ENCODE peak calls at places on chromosome 22, in eight cellular contexts. One of them, this sample, is unnamed.

GRCh38 chr22:19473578-19473977 is 5.4 kb downstream of the UFD1 start:
- DNase-seq in HCEC 1CT: peak
- DNase-seq in epithelial cell of esophagus: no peak
- DNase-seq in stimulated activated CD4-positive, alpha-beta T cell treated with anti-CD3 and anti-CD28 coated beads, Interleukin-4, amount 100 ng/mL, for 4 hours: no peak
- DNase-seq in activated T-cell treated with anti-CD3 and anti-CD28 coated beads for 48 hours: no peak
- DNase-seq in endothelial cell: no peak
- DNase-seq in fibroblast of lung: no peak
- DNase-seq in activated CD4-positive, alpha-beta T cell treated with anti-CD3 and anti-CD28 coated beads, Interleukin-2, amount 50 U/mL, for 48 hours: no peak
- DNase-seq in this sample: no peak

GRCh38 chr22:44526431-44527115 is 28.5 kb upstream of the RTL6 start:
- DNase-seq in endothelial cell: no peak
- DNase-seq in activated T-cell treated with anti-CD3 and anti-CD28 coated beads for 48 hours: no peak
- DNase-seq in activated CD4-positive, alpha-beta T cell treated with anti-CD3 and anti-CD28 coated beads, Interleukin-2, amount 50 U/mL, for 48 hours: no peak
- DNase-seq in fibroblast of lung: no peak
- DNase-seq in stimulated activated CD4-positive, alpha-beta T cell treated with anti-CD3 and anti-CD28 coated beads, Interleukin-4, amount 100 ng/mL, for 4 hours: no peak
- DNase-seq in epithelial cell of esophagus: no peak
- DNase-seq in HCEC 1CT: no peak
- DNase-seq in this sample: no peak

GRCh38 chr22:39649500-39650089 is 79.0 kb downstream of the CACNA1I start:
- DNase-seq in activated CD4-positive, alpha-beta T cell treated with anti-CD3 and anti-CD28 coated beads, Interleukin-2, amount 50 U/mL, for 48 hours: no peak
- DNase-seq in fibroblast of lung: no peak
- DNase-seq in epithelial cell of esophagus: no peak
- DNase-seq in endothelial cell: no peak
- DNase-seq in stimulated activated CD4-positive, alpha-beta T cell treated with anti-CD3 and anti-CD28 coated beads, Interleukin-4, amount 100 ng/mL, for 4 hours: no peak
- DNase-seq in activated T-cell treated with anti-CD3 and anti-CD28 coated beads for 48 hours: no peak
- DNase-seq in HCEC 1CT: no peak
- DNase-seq in this sample: no peak

GRCh38 chr22:27842236-27842993 is 40.9 kb upstream of the MN1 start:
- DNase-seq in epithelial cell of esophagus: no peak
- DNase-seq in HCEC 1CT: no peak
- DNase-seq in fibroblast of lung: no peak
- DNase-seq in endothelial cell: no peak
- DNase-seq in stimulated activated CD4-positive, alpha-beta T cell treated with anti-CD3 and anti-CD28 coated beads, Interleukin-4, amount 100 ng/mL, for 4 hours: no peak
- DNase-seq in activated CD4-positive, alpha-beta T cell treated with anti-CD3 and anti-CD28 coated beads, Interleukin-2, amount 50 U/mL, for 48 hours: no peak
- DNase-seq in activated T-cell treated with anti-CD3 and anti-CD28 coated beads for 48 hours: no peak
- DNase-seq in this sample: no peak

GRCh38 chr22:36406139-36406538 is 18.4 kb upstream of the MYH9 start:
- DNase-seq in activated CD4-positive, alpha-beta T cell treated with anti-CD3 and anti-CD28 coated beads, Interleukin-2, amount 50 U/mL, for 48 hours: no peak
- DNase-seq in fibroblast of lung: no peak
- DNase-seq in activated T-cell treated with anti-CD3 and anti-CD28 coated beads for 48 hours: no peak
- DNase-seq in endothelial cell: no peak
- DNase-seq in stimulated activated CD4-positive, alpha-beta T cell treated with anti-CD3 and anti-CD28 coated beads, Interleukin-4, amount 100 ng/mL, for 4 hours: no peak
- DNase-seq in HCEC 1CT: no peak
- DNase-seq in epithelial cell of esophagus: no peak
- DNase-seq in this sample: no peak

GRCh38 chr22:39185601-39186012 is 33.1 kb upstream of the CBX7 start:
- DNase-seq in HCEC 1CT: no peak
- DNase-seq in stimulated activated CD4-positive, alpha-beta T cell treated with anti-CD3 and anti-CD28 coated beads, Interleukin-4, amount 100 ng/mL, for 4 hours: no peak
- DNase-seq in fibroblast of lung: peak
- DNase-seq in activated CD4-positive, alpha-beta T cell treated with anti-CD3 and anti-CD28 coated beads, Interleukin-2, amount 50 U/mL, for 48 hours: no peak
- DNase-seq in activated T-cell treated with anti-CD3 and anti-CD28 coated beads for 48 hours: no peak
- DNase-seq in epithelial cell of esophagus: no peak
- DNase-seq in endothelial cell: no peak
- DNase-seq in this sample: no peak

GRCh38 chr22:50622723-50623327 is 5.1 kb downstream of the ARSA start:
- DNase-seq in activated CD4-positive, alpha-beta T cell treated with anti-CD3 and anti-CD28 coated beads, Interleukin-2, amount 50 U/mL, for 48 hours: no peak
- DNase-seq in fibroblast of lung: no peak
- DNase-seq in HCEC 1CT: no peak
- DNase-seq in stimulated activated CD4-positive, alpha-beta T cell treated with anti-CD3 and anti-CD28 coated beads, Interleukin-4, amount 100 ng/mL, for 4 hours: no peak
- DNase-seq in epithelial cell of esophagus: peak
- DNase-seq in activated T-cell treated with anti-CD3 and anti-CD28 coated beads for 48 hours: no peak
- DNase-seq in endothelial cell: no peak
- DNase-seq in this sample: peak

GRCh38 chr22:50361222-50361621 is 18.1 kb downstream of the PPP6R2 start:
- DNase-seq in HCEC 1CT: no peak
- DNase-seq in stimulated activated CD4-positive, alpha-beta T cell treated with anti-CD3 and anti-CD28 coated beads, Interleukin-4, amount 100 ng/mL, for 4 hours: no peak
- DNase-seq in epithelial cell of esophagus: no peak
- DNase-seq in fibroblast of lung: no peak
- DNase-seq in activated T-cell treated with anti-CD3 and anti-CD28 coated beads for 48 hours: no peak
- DNase-seq in endothelial cell: no peak
- DNase-seq in activated CD4-positive, alpha-beta T cell treated with anti-CD3 and anti-CD28 coated beads, Interleukin-2, amount 50 U/mL, for 48 hours: no peak
- DNase-seq in this sample: no peak

GRCh38 chr22:43996170-43996980 is 27.7 kb upstream of the PARVB start:
- DNase-seq in HCEC 1CT: no peak
- DNase-seq in fibroblast of lung: no peak
- DNase-seq in endothelial cell: peak
- DNase-seq in activated T-cell treated with anti-CD3 and anti-CD28 coated beads for 48 hours: peak
- DNase-seq in epithelial cell of esophagus: no peak
- DNase-seq in stimulated activated CD4-positive, alpha-beta T cell treated with anti-CD3 and anti-CD28 coated beads, Interleukin-4, amount 100 ng/mL, for 4 hours: peak
- DNase-seq in activated CD4-positive, alpha-beta T cell treated with anti-CD3 and anti-CD28 coated beads, Interleukin-2, amount 50 U/mL, for 48 hours: peak
- DNase-seq in this sample: no peak

GRCh38 chr22:27314276-27314807 is 487.2 kb downstream of the MN1 start:
- DNase-seq in epithelial cell of esophagus: no peak
- DNase-seq in endothelial cell: no peak
- DNase-seq in HCEC 1CT: no peak
- DNase-seq in stimulated activated CD4-positive, alpha-beta T cell treated with anti-CD3 and anti-CD28 coated beads, Interleukin-4, amount 100 ng/mL, for 4 hours: no peak
- DNase-seq in activated CD4-positive, alpha-beta T cell treated with anti-CD3 and anti-CD28 coated beads, Interleukin-2, amount 50 U/mL, for 48 hours: no peak
- DNase-seq in fibroblast of lung: no peak
- DNase-seq in activated T-cell treated with anti-CD3 and anti-CD28 coated beads for 48 hours: no peak
- DNase-seq in this sample: no peak

GRCh38 chr22:19811811-19812771 is 42.6 kb downstream of the GNB1L start:
- DNase-seq in fibroblast of lung: no peak
- DNase-seq in HCEC 1CT: no peak
- DNase-seq in stimulated activated CD4-positive, alpha-beta T cell treated with anti-CD3 and anti-CD28 coated beads, Interleukin-4, amount 100 ng/mL, for 4 hours: no peak
- DNase-seq in activated CD4-positive, alpha-beta T cell treated with anti-CD3 and anti-CD28 coated beads, Interleukin-2, amount 50 U/mL, for 48 hours: no peak
- DNase-seq in endothelial cell: peak
- DNase-seq in activated T-cell treated with anti-CD3 and anti-CD28 coated beads for 48 hours: no peak
- DNase-seq in epithelial cell of esophagus: peak
- DNase-seq in this sample: no peak

GRCh38 chr22:21643533-21644357 is 1.6 kb downstream of the SDF2L1 start:
- DNase-seq in fibroblast of lung: no peak
- DNase-seq in stimulated activated CD4-positive, alpha-beta T cell treated with anti-CD3 and anti-CD28 coated beads, Interleukin-4, amount 100 ng/mL, for 4 hours: no peak
- DNase-seq in epithelial cell of esophagus: no peak
- DNase-seq in activated T-cell treated with anti-CD3 and anti-CD28 coated beads for 48 hours: no peak
- DNase-seq in activated CD4-positive, alpha-beta T cell treated with anti-CD3 and anti-CD28 coated beads, Interleukin-2, amount 50 U/mL, for 48 hours: no peak
- DNase-seq in HCEC 1CT: no peak
- DNase-seq in endothelial cell: no peak
- DNase-seq in this sample: no peak

GRCh38 chr22:23243006-23243573 is 62.8 kb downstream of the BCR start:
- DNase-seq in activated T-cell treated with anti-CD3 and anti-CD28 coated beads for 48 hours: peak
- DNase-seq in fibroblast of lung: no peak
- DNase-seq in endothelial cell: no peak
- DNase-seq in stimulated activated CD4-positive, alpha-beta T cell treated with anti-CD3 and anti-CD28 coated beads, Interleukin-4, amount 100 ng/mL, for 4 hours: peak
- DNase-seq in epithelial cell of esophagus: no peak
- DNase-seq in HCEC 1CT: no peak
- DNase-seq in activated CD4-positive, alpha-beta T cell treated with anti-CD3 and anti-CD28 coated beads, Interleukin-2, amount 50 U/mL, for 48 hours: peak
- DNase-seq in this sample: no peak

GRCh38 chr22:37610480-37611148 is 2.0 kb downstream of the GGA1 start:
- DNase-seq in activated T-cell treated with anti-CD3 and anti-CD28 coated beads for 48 hours: no peak
- DNase-seq in fibroblast of lung: no peak
- DNase-seq in epithelial cell of esophagus: peak
- DNase-seq in endothelial cell: no peak
- DNase-seq in stimulated activated CD4-positive, alpha-beta T cell treated with anti-CD3 and anti-CD28 coated beads, Interleukin-4, amount 100 ng/mL, for 4 hours: no peak
- DNase-seq in HCEC 1CT: no peak
- DNase-seq in activated CD4-positive, alpha-beta T cell treated with anti-CD3 and anti-CD28 coated beads, Interleukin-2, amount 50 U/mL, for 48 hours: no peak
- DNase-seq in this sample: no peak

GRCh38 chr22:26922804-26923203 is 265.4 kb downstream of the MIAT start:
- DNase-seq in HCEC 1CT: no peak
- DNase-seq in endothelial cell: peak
- DNase-seq in fibroblast of lung: no peak
- DNase-seq in epithelial cell of esophagus: peak
- DNase-seq in activated CD4-positive, alpha-beta T cell treated with anti-CD3 and anti-CD28 coated beads, Interleukin-2, amount 50 U/mL, for 48 hours: peak
- DNase-seq in activated T-cell treated with anti-CD3 and anti-CD28 coated beads for 48 hours: no peak
- DNase-seq in stimulated activated CD4-positive, alpha-beta T cell treated with anti-CD3 and anti-CD28 coated beads, Interleukin-4, amount 100 ng/mL, for 4 hours: no peak
- DNase-seq in this sample: no peak

GRCh38 chr22:36673821-36674220 is 29.7 kb downstream of the CACNG2 start:
- DNase-seq in epithelial cell of esophagus: peak
- DNase-seq in stimulated activated CD4-positive, alpha-beta T cell treated with anti-CD3 and anti-CD28 coated beads, Interleukin-4, amount 100 ng/mL, for 4 hours: no peak
- DNase-seq in fibroblast of lung: no peak
- DNase-seq in activated CD4-positive, alpha-beta T cell treated with anti-CD3 and anti-CD28 coated beads, Interleukin-2, amount 50 U/mL, for 48 hours: no peak
- DNase-seq in activated T-cell treated with anti-CD3 and anti-CD28 coated beads for 48 hours: no peak
- DNase-seq in HCEC 1CT: no peak
- DNase-seq in endothelial cell: no peak
- DNase-seq in this sample: peak

GRCh38 chr22:23576681-23577080 is 3.4 kb downstream of the IGLL1 start:
- DNase-seq in HCEC 1CT: no peak
- DNase-seq in activated CD4-positive, alpha-beta T cell treated with anti-CD3 and anti-CD28 coated beads, Interleukin-2, amount 50 U/mL, for 48 hours: no peak
- DNase-seq in fibroblast of lung: no peak
- DNase-seq in activated T-cell treated with anti-CD3 and anti-CD28 coated beads for 48 hours: no peak
- DNase-seq in stimulated activated CD4-positive, alpha-beta T cell treated with anti-CD3 and anti-CD28 coated beads, Interleukin-4, amount 100 ng/mL, for 4 hours: no peak
- DNase-seq in endothelial cell: no peak
- DNase-seq in epithelial cell of esophagus: no peak
- DNase-seq in this sample: no peak

GRCh38 chr22:48180631-48181030 is 1418.2 kb downstream of the TBC1D22A start:
- DNase-seq in fibroblast of lung: no peak
- DNase-seq in activated T-cell treated with anti-CD3 and anti-CD28 coated beads for 48 hours: no peak
- DNase-seq in stimulated activated CD4-positive, alpha-beta T cell treated with anti-CD3 and anti-CD28 coated beads, Interleukin-4, amount 100 ng/mL, for 4 hours: no peak
- DNase-seq in epithelial cell of esophagus: no peak
- DNase-seq in endothelial cell: no peak
- DNase-seq in activated CD4-positive, alpha-beta T cell treated with anti-CD3 and anti-CD28 coated beads, Interleukin-2, amount 50 U/mL, for 48 hours: no peak
- DNase-seq in HCEC 1CT: no peak
- DNase-seq in this sample: no peak

GRCh38 chr22:35368386-35368785 is 12.5 kb upstream of the HMOX1 start:
- DNase-seq in activated CD4-positive, alpha-beta T cell treated with anti-CD3 and anti-CD28 coated beads, Interleukin-2, amount 50 U/mL, for 48 hours: no peak
- DNase-seq in fibroblast of lung: no peak
- DNase-seq in activated T-cell treated with anti-CD3 and anti-CD28 coated beads for 48 hours: no peak
- DNase-seq in HCEC 1CT: no peak
- DNase-seq in stimulated activated CD4-positive, alpha-beta T cell treated with anti-CD3 and anti-CD28 coated beads, Interleukin-4, amount 100 ng/mL, for 4 hours: no peak
- DNase-seq in epithelial cell of esophagus: no peak
- DNase-seq in endothelial cell: no peak
- DNase-seq in this sample: no peak

GRCh38 chr22:43658823-43659222 is 153.3 kb downstream of the EFCAB6 start:
- DNase-seq in stimulated activated CD4-positive, alpha-beta T cell treated with anti-CD3 and anti-CD28 coated beads, Interleukin-4, amount 100 ng/mL, for 4 hours: no peak
- DNase-seq in epithelial cell of esophagus: no peak
- DNase-seq in activated T-cell treated with anti-CD3 and anti-CD28 coated beads for 48 hours: no peak
- DNase-seq in fibroblast of lung: no peak
- DNase-seq in HCEC 1CT: no peak
- DNase-seq in endothelial cell: no peak
- DNase-seq in activated CD4-positive, alpha-beta T cell treated with anti-CD3 and anti-CD28 coated beads, Interleukin-2, amount 50 U/mL, for 48 hours: no peak
- DNase-seq in this sample: no peak

GRCh38 chr22:46355369-46355995 is 20.0 kb downstream of the TRMU start:
- DNase-seq in HCEC 1CT: no peak
- DNase-seq in activated T-cell treated with anti-CD3 and anti-CD28 coated beads for 48 hours: peak
- DNase-seq in epithelial cell of esophagus: peak
- DNase-seq in stimulated activated CD4-positive, alpha-beta T cell treated with anti-CD3 and anti-CD28 coated beads, Interleukin-4, amount 100 ng/mL, for 4 hours: peak
- DNase-seq in activated CD4-positive, alpha-beta T cell treated with anti-CD3 and anti-CD28 coated beads, Interleukin-2, amount 50 U/mL, for 48 hours: peak
- DNase-seq in endothelial cell: peak
- DNase-seq in fibroblast of lung: peak
- DNase-seq in this sample: peak